ENCODE peak calls at places on chromosomes 7 and 10, in seven cellular contexts. M is tibial artery, U is endothelial cell of umbilical vein, L is mammary epithelial cell, P is right cardiac atrium, N is cardiac muscle cell, T is fibroblast of lung. B is an unnamed sample. For H3K4me1, the result is how much of the 10 kb centered on the place peaks cover.

GRCh38 chr10:96502561-96503267 is 11.0 kb downstream of the TLL2 start:
- DNase-seq in M (no peak), U (no peak), L (peak), P (no peak), N (no peak), T (no peak), B (no peak)

GRCh38 chr7:90869335-90869734 is 273.2 kb downstream of the CDK14 start:
- DNase-seq in M (no peak), U (no peak), L (no peak), P (no peak), N (no peak), T (no peak), B (no peak)

GRCh38 chr10:9848981-9849380 is 1168.7 kb upstream of the CELF2 start:
- DNase-seq in M (no peak), U (no peak), L (no peak), P (no peak), N (no peak), T (no peak), B (no peak)

GRCh38 chr7:105788816-105789349 is 87.5 kb downstream of the ATXN7L1 start:
- DNase-seq in M (no peak), U (no peak), L (no peak), P (no peak), N (no peak), T (no peak), B (no peak)

GRCh38 chr7:5678295-5679046 is 103.0 kb downstream of the RNF216 start:
- DNase-seq in M (no peak), U (no peak), L (no peak), P (no peak), N (peak), T (no peak), B (no peak)

GRCh38 chr10:62043493-62043938 is 142.0 kb downstream of the ARID5B start:
- DNase-seq in M (no peak), U (no peak), L (no peak), P (no peak), N (no peak), T (peak), B (no peak)

GRCh38 chr7:17690030-17690429 is 250.3 kb downstream of the SNX13 start:
- DNase-seq in M (no peak), U (no peak), L (peak), P (no peak), N (no peak), T (peak), B (no peak)

GRCh38 chr7:50657341-50657873 is 92.2 kb upstream of the DDC start:
- DNase-seq in M (peak), U (peak), L (no peak), P (peak), N (no peak), T (peak), B (no peak)

GRCh38 chr10:83539528-83540308 is 599.6 kb upstream of the GHITM start:
- DNase-seq in M (peak), U (no peak), L (no peak), P (peak), N (no peak), T (no peak), B (no peak)

GRCh38 chr10:100625821-100626220 is 90.1 kb downstream of the HIF1AN start:
- DNase-seq in M (peak), U (no peak), L (no peak), P (no peak), N (no peak), T (no peak), B (no peak)

GRCh38 chr10:69644658-69645295 is 14.7 kb downstream of the FAM241B start:
- DNase-seq in M (peak), U (peak), L (peak), P (peak), N (peak), T (peak), B (no peak)

DNA sequence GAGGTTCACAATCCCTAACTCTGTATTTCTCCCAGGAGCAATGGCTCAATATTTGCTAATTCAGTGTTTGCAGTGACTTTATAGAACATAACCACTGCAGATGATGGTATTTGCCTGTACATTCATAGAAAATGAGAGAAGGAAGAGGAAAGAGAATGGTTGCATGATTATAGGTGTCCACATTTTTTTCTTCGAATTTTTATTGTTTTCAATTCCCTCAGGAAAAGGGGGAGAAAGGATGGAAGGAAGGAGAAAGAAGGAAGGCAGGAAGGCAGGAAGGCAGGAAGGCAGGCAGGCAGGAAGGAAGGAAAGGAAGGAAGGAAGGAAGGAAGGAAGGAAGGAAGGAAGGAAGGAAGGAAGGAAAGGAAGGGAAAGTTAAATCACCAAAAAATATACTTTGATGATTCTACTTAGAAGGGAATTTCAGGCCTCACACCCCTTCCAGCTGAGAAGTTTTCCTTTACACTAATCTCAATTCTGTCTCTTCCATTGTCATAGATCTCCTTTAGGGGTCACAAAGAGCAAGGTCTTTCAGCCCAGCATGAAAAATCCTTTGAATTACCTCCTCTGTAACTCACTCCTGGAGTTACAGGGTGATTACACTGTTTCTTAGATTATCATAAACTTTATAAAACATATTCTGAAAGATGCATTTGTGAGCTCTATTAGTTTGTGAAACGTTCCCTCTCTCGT is 118.8 kb upstream of the INHBA start:
- DNase-seq in M (no peak), U (no peak), L (no peak), P (no peak), N (no peak), T (no peak), B (no peak)
- H3K27ac ChIP-seq in M (peak), U (no peak), L (no peak), P (no peak), N (peak), T (no peak), B (no peak)

DNA sequence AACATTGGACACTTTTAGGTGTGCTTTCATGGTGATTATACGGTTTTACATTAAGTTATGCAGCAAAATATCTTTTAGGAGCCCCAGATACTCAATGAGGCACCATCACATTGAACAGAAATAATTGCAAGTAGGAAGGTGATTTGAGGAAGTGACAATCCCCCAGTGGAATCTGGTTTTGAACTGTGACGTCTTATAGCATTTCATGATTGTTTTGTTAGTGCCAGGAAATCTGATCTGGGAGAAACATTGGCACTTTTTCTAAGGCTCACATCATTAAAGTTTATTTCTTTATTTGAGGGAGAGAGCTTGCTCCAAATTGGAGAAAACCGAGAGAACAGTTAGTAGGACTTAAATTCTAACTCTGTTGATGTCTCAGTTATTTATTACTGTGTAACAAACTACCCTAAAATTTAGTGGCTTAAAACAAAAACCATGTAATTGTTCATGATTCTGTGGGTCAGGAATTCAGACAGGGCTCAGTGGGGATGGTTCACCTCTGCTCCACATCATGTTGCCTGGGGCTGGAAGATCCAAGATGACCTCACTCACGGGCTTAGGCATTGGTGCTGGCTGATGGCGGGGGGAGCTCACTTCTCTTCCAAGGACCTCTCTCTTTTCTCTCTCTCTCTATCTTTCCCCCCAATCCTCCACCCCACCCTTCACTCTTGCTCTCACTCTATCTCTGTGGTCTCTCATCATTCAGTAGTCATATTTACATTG is 78.2 kb upstream of the STEAP1B start:
- DNase-seq in M (no peak), U (peak), L (peak), P (no peak), N (no peak), T (peak), B (no peak)
- H3K4me3 ChIP-seq in M (no peak), U (no peak), L (no peak), P (no peak), N (no peak), T (no peak), B (no peak)

DNA sequence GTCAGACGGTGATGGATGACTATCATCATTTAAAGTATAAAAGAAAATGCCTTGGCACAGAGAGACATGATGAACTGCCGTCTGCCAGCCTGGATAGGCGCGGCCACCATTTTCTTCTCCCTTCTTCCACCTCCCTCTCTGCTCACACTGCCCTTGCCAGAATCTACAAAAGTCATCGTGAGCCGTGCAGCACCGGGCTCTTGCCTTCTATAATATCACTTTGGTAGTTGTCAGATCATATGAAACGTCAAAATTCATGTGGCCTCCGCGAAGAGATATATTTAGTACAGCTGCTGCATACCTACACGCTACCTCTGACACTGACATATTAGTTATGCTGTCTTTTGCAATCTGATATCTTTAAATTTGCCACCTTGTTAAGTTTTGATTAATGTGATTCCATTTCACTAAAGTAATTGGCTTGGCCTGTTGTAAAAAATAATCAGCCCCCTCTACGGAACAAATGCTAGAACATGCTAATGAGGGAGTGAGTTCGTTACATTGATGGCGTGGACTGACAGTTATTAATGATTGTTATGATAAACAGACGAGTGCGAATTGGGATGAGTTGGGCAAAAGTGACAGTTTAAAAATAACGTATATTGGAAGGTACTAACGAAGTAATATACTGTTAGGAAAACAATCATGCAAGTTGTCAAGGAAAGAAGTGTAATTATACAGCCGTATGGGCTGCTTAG is 214.9 kb downstream of the LRMDA start:
- DNase-seq in M (no peak), U (no peak), L (no peak), P (no peak), N (no peak), T (no peak), B (no peak)
- H3K4me1 ChIP-seq in M (under half), U (under half), L (under half), P (under half), N (under half), T (under half), B (under half)

GRCh38 chr10:121404611-121405010 is 193.6 kb downstream of the FGFR2 start:
- DNase-seq in M (no peak), U (no peak), L (no peak), P (no peak), N (no peak), T (no peak), B (no peak)
- H3K27ac ChIP-seq in M (no peak), U (no peak), L (no peak), P (no peak), N (no peak), T (no peak), B (no peak)

GRCh38 chr10:104325436-104326430 is 12.5 kb downstream of the ITPRIP start:
- DNase-seq in M (peak), U (peak), L (no peak), P (peak), N (no peak), T (no peak), B (no peak)
- H3K4me3 ChIP-seq in M (no peak), U (no peak), L (no peak), P (no peak), N (no peak), T (no peak), B (no peak)

GRCh38 chr10:72061491-72061890 is 26.9 kb downstream of the SPOCK2 start:
- DNase-seq in M (no peak), U (no peak), L (no peak), P (no peak), N (no peak), T (no peak), B (no peak)

GRCh38 chr10:72063703-72064391 is 24.5 kb downstream of the SPOCK2 start:
- DNase-seq in M (no peak), U (no peak), L (peak), P (no peak), N (no peak), T (no peak), B (no peak)

GRCh38 chr10:72062832-72063702 is 25.3 kb downstream of the SPOCK2 start:
- DNase-seq in M (no peak), U (no peak), L (no peak), P (no peak), N (no peak), T (no peak), B (no peak)

GRCh38 chr10:72061930-72062329 is 26.4 kb downstream of the SPOCK2 start:
- DNase-seq in M (no peak), U (no peak), L (no peak), P (no peak), N (no peak), T (no peak), B (no peak)

GRCh38 chr10:72062341-72062740 is 26.0 kb downstream of the SPOCK2 start:
- DNase-seq in M (no peak), U (no peak), L (no peak), P (no peak), N (no peak), T (no peak), B (no peak)
- H3K4me1 ChIP-seq in M (under half), U (under half), L (under half), P (under half), N (under half), T (under half), B (under half)

DNA sequence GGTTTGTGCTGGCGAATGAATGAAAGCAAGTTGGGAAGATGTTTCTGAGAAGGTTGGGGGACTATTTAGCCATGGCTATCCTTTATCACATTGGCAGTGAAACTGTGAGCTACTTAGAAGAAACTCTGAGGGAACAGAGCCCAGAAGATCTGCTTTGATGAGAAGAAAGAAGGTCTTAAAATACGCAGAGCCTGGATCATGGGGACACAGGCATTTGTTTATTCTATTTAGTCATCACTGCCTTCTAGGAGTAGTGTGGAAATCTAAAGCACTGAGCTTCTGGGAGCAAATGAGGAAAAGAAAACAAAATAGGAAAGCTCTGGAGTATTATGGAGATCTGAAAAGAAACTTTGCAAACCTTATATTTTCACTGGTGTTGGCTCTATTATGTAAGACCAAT is 28.5 kb downstream of the CPED1 start:
- DNase-seq in M (no peak), U (no peak), L (no peak), P (no peak), N (no peak), T (peak), B (no peak)
- H3K27ac ChIP-seq in M (peak), U (no peak), L (no peak), P (peak), N (no peak), T (peak), B (no peak)

B was measured in effector memory CD4-positive, alpha-beta T cell.